ENCODE peak calls at places on chromosomes 16 and 17, in four cellular contexts. C, Y, L and X are unnamed samples.
A peak's percentile ranks its signal among the peaks of the same experiment; 100 is the strongest.

GRCh38 chr17:28524476-28525415 is 18.6 kb downstream of the FOXN1 start:
- DNase-seq in L (no peak), Y (no peak), C (peak; percentile 70), X (no peak)

GRCh38 chr16:72455743-72456659 is 284.0 kb upstream of the PMFBP1 start:
- DNase-seq in L (no peak), Y (no peak), C (peak; percentile 88), X (peak; percentile 20)

GRCh38 chr17:57213180-57213825 is 43.0 kb upstream of the MSI2 start:
- DNase-seq in Y (no peak), C (no peak), L (peak; percentile 29), X (no peak)

GRCh38 chr16:31460582-31461002 is 1.3 kb downstream of the ARMC5 start:
- DNase-seq in L (no peak), Y (no peak), C (peak; percentile 54), X (peak; percentile 52)

GRCh38 chr17:37717627-37718382 is 27.1 kb downstream of the HNF1B start:
- DNase-seq in Y (no peak), L (no peak), C (no peak), X (no peak)

GRCh38 chr16:85649978-85650863 is 37.1 kb downstream of the GSE1 start:
- DNase-seq in L (no peak), C (no peak), Y (no peak), X (no peak)

GRCh38 chr17:60573139-60573975 is 26.6 kb upstream of the PPM1D start:
- DNase-seq in C (peak; percentile 33), Y (no peak), L (no peak), X (peak; percentile 98)

GRCh38 chr16:54199486-54200160 is 87.0 kb downstream of the IRX3 start:
- DNase-seq in C (peak; percentile 39), Y (no peak), L (no peak), X (no peak)

GRCh38 chr16:52408197-52408845 is 138.6 kb downstream of the TOX3 start:
- DNase-seq in L (no peak), Y (no peak), C (peak; percentile 91), X (no peak)

GRCh38 chr17:29143894-29144293 is 36.3 kb downstream of the MYO18A start:
- DNase-seq in Y (no peak), L (no peak), C (peak; percentile 69), X (no peak)

GRCh38 chr17:40553694-40554534 is 11.4 kb downstream of the CCR7 start:
- DNase-seq in L (peak; percentile 83), Y (no peak), C (peak; percentile 48), X (no peak)

GRCh38 chr17:7650509-7651096 is at the start of gene ATP1B2:
- DNase-seq in Y (peak; percentile 72), L (peak; percentile 94), C (peak; percentile 67), X (peak; percentile 30)

GRCh38 chr16:9911989-9912388 is 270.2 kb downstream of the GRIN2A start:
- DNase-seq in L (no peak), Y (no peak), C (no peak), X (no peak)

GRCh38 chr17:9669551-9670008 is 24.3 kb downstream of the USP43 start:
- DNase-seq in L (no peak), Y (no peak), C (no peak), X (no peak)

GRCh38 chr17:49659983-49660382 is 17.9 kb downstream of the SPOP start:
- DNase-seq in L (no peak), Y (no peak), C (no peak), X (no peak)

GRCh38 chr17:19346351-19347255 is 15.9 kb downstream of the B9D1 start:
- DNase-seq in C (peak; percentile 74), Y (no peak), L (peak; percentile 65), X (peak; percentile 33)

GRCh38 chr16:54985668-54986067 is 55.0 kb downstream of the IRX5 start:
- DNase-seq in L (no peak), C (no peak), Y (no peak), X (no peak)

GRCh38 chr16:65142276-65142675 is 20.4 kb upstream of the CDH11 start:
- DNase-seq in Y (no peak), C (no peak), L (no peak), X (no peak)

GRCh38 chr17:50893183-50893993 is 27.2 kb upstream of the TOB1 start:
- DNase-seq in Y (no peak), L (no peak), C (peak; percentile 90), X (no peak)

GRCh38 chr17:46053911-46054534 is 55.0 kb downstream of the STH start:
- DNase-seq in C (no peak), Y (no peak), L (no peak), X (no peak)

GRCh38 chr16:729768-730665 is 3.1 kb downstream of the HAGHL start:
- DNase-seq in L (no peak), Y (no peak), C (no peak), X (no peak)

GRCh38 chr17:57032343-57032742 is 52.7 kb upstream of the AKAP1 start:
- DNase-seq in L (no peak), Y (no peak), C (no peak), X (no peak)

GRCh38 chr17:4364622-4365041 is 1.8 kb downstream of the UBE2G1 start:
- DNase-seq in L (no peak), C (no peak), Y (no peak), X (no peak)
- H3K4me1 ChIP-seq in L (peaks cover 25% of the 10 kb centered on the region), C (peaks cover 49% of the 10 kb centered on the region), Y (no peaks in the 10 kb centered on the region), X (peaks cover 4% of the 10 kb centered on the region)

GRCh38 chr16:88963583-88963982 is 13.4 kb downstream of the CBFA2T3 start:
- DNase-seq in C (no peak), L (no peak), Y (no peak), X (no peak)
- H4K20me1 ChIP-seq in C (peaks cover 2% of the 10 kb centered on the region), L (peaks cover 44% of the 10 kb centered on the region), Y (peaks cover 5% of the 10 kb centered on the region), X (no peaks in the 10 kb centered on the region)

GRCh38 chr16:88387177-88387576 is 4.4 kb downstream of the ZNF469 start:
- DNase-seq in Y (no peak), L (peak; percentile 48), C (no peak), X (no peak)
- TF ChIP-seq JUN in Y (no peak), L (no peak), C (no peak), X (no peak)

GRCh38 chr16:67803894-67804293 is 2.5 kb downstream of the RANBP10 start:
- DNase-seq in Y (no peak), C (no peak), L (no peak), X (no peak)

GRCh38 chr16:67805718-67806427 is 487 bp downstream of the RANBP10 start:
- DNase-seq in Y (no peak), C (no peak), L (no peak), X (no peak)

GRCh38 chr16:67807148-67807682 is 526 bp downstream of the TSNAXIP1 start:
- DNase-seq in C (no peak), Y (no peak), L (no peak), X (no peak)

GRCh38 chr16:67806428-67807147 is at the start of the genes RANBP10 and TSNAXIP1:
- DNase-seq in Y (peak; percentile 97), C (peak; percentile 100), L (peak; percentile 95), X (peak; percentile 100)

GRCh38 chr16:67804853-67805542 is 1.4 kb downstream of the RANBP10 start:
- DNase-seq in C (peak; percentile 74), Y (no peak), L (no peak), X (peak; percentile 41)
- H3K4me1 ChIP-seq in C (peaks cover 42% of the 10 kb centered on the region), Y (peaks cover 6% of the 10 kb centered on the region), L (peaks cover 28% of the 10 kb centered on the region), X (peaks cover 11% of the 10 kb centered on the region)

DNA sequence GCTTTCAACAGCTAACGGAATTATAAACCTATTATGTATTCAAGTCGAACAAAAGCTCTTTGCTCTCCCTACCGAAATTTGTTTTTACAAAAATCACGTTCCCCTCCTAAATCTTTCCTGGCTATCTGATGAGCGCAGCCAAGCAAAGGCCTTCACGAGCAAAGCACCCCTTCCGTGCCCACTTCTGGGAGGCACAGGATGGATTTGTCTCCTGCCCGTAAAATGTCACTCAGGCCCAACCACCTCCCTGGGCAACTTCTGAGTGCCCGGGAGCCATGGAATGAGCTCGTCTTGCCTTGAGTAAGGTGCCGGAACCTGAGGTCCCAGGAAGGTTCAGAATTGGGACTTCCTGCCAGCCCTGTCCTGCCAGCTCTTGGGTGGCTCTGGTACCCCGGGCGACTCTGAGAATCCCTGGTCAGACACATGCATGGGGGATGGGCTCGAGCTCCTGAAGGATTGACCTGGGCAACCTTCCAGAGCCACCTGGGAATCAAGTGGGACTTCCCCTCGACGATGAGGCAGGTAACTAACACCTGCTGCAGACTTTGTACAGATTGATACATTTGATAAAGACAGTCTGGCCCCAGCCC is 19.8 kb downstream of the SLC7A5 start:
- DNase-seq in Y (no peak), C (no peak), L (no peak), X (no peak)
- H4K20me1 ChIP-seq in Y (peaks cover 13% of the 10 kb centered on the region), C (no peaks in the 10 kb centered on the region), L (peaks cover 36% of the 10 kb centered on the region), X (no peaks in the 10 kb centered on the region)

GRCh38 chr16:30368122-30368791 is 2.0 kb downstream of the TBC1D10B start:
- DNase-seq in L (peak; percentile 24), Y (no peak), C (no peak), X (peak; percentile 48)
- TF ChIP-seq JUN in L (no peak), Y (no peak), C (no peak), X (no peak)

GRCh38 chr16:56869513-56870270 is 4.7 kb downstream of the SLC12A3 start:
- DNase-seq in L (peak; percentile 84), C (peak; percentile 77), Y (peak; percentile 34), X (no peak)
- H3K4me1 ChIP-seq in L (peaks cover 16% of the 10 kb centered on the region), C (peaks cover 41% of the 10 kb centered on the region), Y (no peaks in the 10 kb centered on the region), X (no peaks in the 10 kb centered on the region)

DNA sequence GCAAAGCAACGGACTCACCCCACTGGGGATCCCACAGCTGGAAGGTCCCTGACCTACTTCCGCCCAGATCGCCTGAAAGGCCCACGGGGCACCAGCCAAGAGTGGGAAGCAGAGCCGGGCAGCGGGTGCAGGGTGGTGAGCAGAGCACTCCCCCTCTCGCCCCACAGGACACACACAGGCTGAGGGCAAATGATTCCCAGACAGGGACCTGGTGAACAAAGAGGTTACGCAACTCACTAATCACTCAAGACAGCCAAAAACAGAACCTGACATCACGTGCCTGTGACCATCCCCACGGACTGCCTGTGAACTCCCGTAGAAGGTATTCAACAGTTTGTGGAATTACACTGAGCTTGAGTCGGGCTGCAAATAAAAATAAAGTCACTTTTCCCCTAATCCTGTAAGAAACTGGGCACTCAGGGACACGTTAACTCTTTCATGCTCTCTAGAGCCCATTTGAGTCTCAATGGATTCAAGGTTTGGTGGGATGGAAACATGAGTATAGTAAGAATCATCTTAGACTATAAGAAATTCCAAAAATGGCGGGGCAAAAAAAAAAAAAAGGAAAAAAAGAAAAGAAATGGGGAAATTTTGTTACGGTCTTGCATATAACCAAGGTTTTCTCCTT is 396.1 kb downstream of the SOX9 start:
- DNase-seq in L (no peak), Y (no peak), C (peak; percentile 72), X (no peak)
- H4K20me1 ChIP-seq in L (no peaks in the 10 kb centered on the region), Y (no peaks in the 10 kb centered on the region), C (peaks cover 16% of the 10 kb centered on the region), X (no peaks in the 10 kb centered on the region)

GRCh38 chr16:66637806-66638205 is 33.3 kb downstream of the CMTM3 start:
- DNase-seq in L (no peak), Y (no peak), C (no peak), X (no peak)
- TF ChIP-seq JUN in L (no peak), Y (no peak), C (no peak), X (no peak)

GRCh38 chr17:41915566-41915965 is 3.2 kb downstream of the ACLY start:
- DNase-seq in L (no peak), C (no peak), Y (no peak), X (no peak)
- H3K4me1 ChIP-seq in L (peaks cover 41% of the 10 kb centered on the region), C (peaks cover 64% of the 10 kb centered on the region), Y (peaks cover 13% of the 10 kb centered on the region), X (peaks cover 20% of the 10 kb centered on the region)